ENCODE peak calls at places on chromosomes 3 and 15, in seven cellular contexts. X is heart right ventricle, I is HepG2, Z is HCT116, H is left ventricle myocardium inferior, G is prostate gland, C is A549. Q is an unnamed sample. For H3K4me1, the result is how much of the 10 kb centered on the place peaks cover.

GRCh38 chr3:128307029-128307633 is 153.8 kb downstream of the EEFSEC start:
- DNase-seq in C (no peak), X (no peak), I (peak), G (peak), H (no peak), Z (no peak), Q (no peak)

GRCh38 chr3:33901862-33902563 is 103.6 kb downstream of the PDCD6IP start:
- DNase-seq in Z (no peak), H (no peak), I (no peak), X (no peak), C (no peak), G (no peak), Q (no peak)

GRCh38 chr3:160612386-160613115 is 47.2 kb upstream of the KPNA4 start:
- DNase-seq in H (no peak), X (no peak), I (no peak), Z (no peak), C (no peak), G (no peak), Q (no peak)

GRCh38 chr15:49877871-49878511 is 241.0 kb downstream of the ATP8B4 start:
- DNase-seq in Z (no peak), C (no peak), H (no peak), X (no peak), G (no peak), I (no peak), Q (no peak)

GRCh38 chr3:142973217-142974009 is 9.9 kb upstream of the PAQR9 start:
- DNase-seq in G (no peak), Z (no peak), I (no peak), X (peak), H (peak), C (no peak), Q (no peak)

GRCh38 chr3:30741870-30742269 is 135.5 kb downstream of the TGFBR2 start:
- DNase-seq in H (no peak), G (no peak), X (no peak), C (no peak), I (no peak), Z (no peak), Q (no peak)

GRCh38 chr3:122948398-122948797 is 79.2 kb downstream of the SEMA5B start:
- DNase-seq in X (no peak), C (peak), G (no peak), H (no peak), Z (no peak), I (peak), Q (no peak)

GRCh38 chr15:65208656-65209055 is 2.6 kb downstream of the CILP start:
- DNase-seq in X (no peak), C (no peak), G (no peak), I (no peak), Z (no peak), H (no peak), Q (no peak)

GRCh38 chr3:44109997-44110396 is 131.7 kb upstream of the TOPAZ1 start:
- DNase-seq in I (no peak), H (no peak), G (no peak), X (no peak), Z (no peak), C (no peak), Q (no peak)

GRCh38 chr3:138712086-138712485 is 103.5 kb downstream of the FAIM start:
- DNase-seq in G (no peak), C (no peak), X (no peak), I (no peak), Z (no peak), H (no peak), Q (no peak)

GRCh38 chr3:11371758-11372157 is 99.6 kb downstream of the ATG7 start:
- DNase-seq in Z (no peak), I (no peak), G (no peak), X (no peak), H (no peak), C (no peak), Q (no peak)

GRCh38 chr3:59040902-59041301 is 8.9 kb downstream of the CFAP20DC start:
- DNase-seq in H (no peak), C (no peak), G (no peak), Z (no peak), X (no peak), I (no peak), Q (no peak)

GRCh38 chr3:151960956-151961580 is 87.6 kb downstream of the SUCNR1 start:
- DNase-seq in I (no peak), C (no peak), X (no peak), H (no peak), G (no peak), Z (no peak), Q (no peak)

GRCh38 chr3:187629711-187630110 is 40.5 kb downstream of the SST start:
- DNase-seq in I (no peak), H (no peak), G (no peak), C (no peak), X (no peak), Z (no peak), Q (no peak)

GRCh38 chr15:73485372-73485771 is 42.4 kb downstream of the REC114 start:
- DNase-seq in I (no peak), C (no peak), X (no peak), Z (no peak), G (no peak), H (no peak), Q (no peak)

GRCh38 chr15:43762824-43763223 is 13.9 kb downstream of the ELL3 start:
- DNase-seq in G (no peak), I (no peak), X (no peak), H (no peak), C (no peak), Z (no peak), Q (no peak)

GRCh38 chr3:101813817-101814440 is 34.9 kb downstream of the NXPE3 start:
- DNase-seq in G (no peak), X (no peak), H (no peak), Z (peak), C (peak), I (peak), Q (no peak)

GRCh38 chr3:50370594-50370993 is 11.3 kb upstream of the TMEM115 start:
- DNase-seq in X (no peak), G (no peak), I (no peak), C (peak), Z (no peak), H (no peak), Q (no peak)

GRCh38 chr15:89781055-89781454 is 4.9 kb downstream of the MESP2 start:
- DNase-seq in H (no peak), I (no peak), C (peak), X (no peak), Z (no peak), G (no peak), Q (no peak)

GRCh38 chr3:24145981-24146822 is 201.1 kb downstream of the NR1D2 start:
- DNase-seq in G (no peak), Z (no peak), H (no peak), C (peak), X (no peak), I (no peak), Q (no peak)

GRCh38 chr3:33954956-33955355 is 156.5 kb downstream of the PDCD6IP start:
- DNase-seq in H (no peak), G (no peak), I (peak), Z (no peak), C (peak), X (no peak), Q (no peak)

GRCh38 chr15:52797625-52798501 is 7.7 kb upstream of the ONECUT1 start:
- DNase-seq in Z (no peak), G (no peak), I (no peak), H (no peak), X (no peak), C (no peak), Q (no peak)

GRCh38 chr3:188284455-188285212 is 130.7 kb downstream of the LPP start:
- DNase-seq in G (no peak), H (no peak), Z (no peak), C (no peak), I (no peak), X (no peak), Q (no peak)

GRCh38 chr3:45509038-45509767 is 85.3 kb upstream of the LIMD1 start:
- DNase-seq in G (no peak), X (no peak), H (no peak), Z (peak), C (peak), I (no peak), Q (no peak)

GRCh38 chr3:18840535-18841137 is 307.7 kb upstream of the KCNH8 start:
- DNase-seq in H (no peak), X (no peak), G (no peak), Z (no peak), I (no peak), C (no peak), Q (no peak)
- H3K4me1 ChIP-seq in H (under half), X (under half), G (under half), Z (under half), I (under half), C (under half), Q (under half)

GRCh38 chr15:70101459-70102113 is 3.9 kb upstream of the TLE3 start:
- DNase-seq in Z (peak), G (peak), X (peak), H (peak), I (peak), C (peak), Q (no peak)
- H3K4me3 ChIP-seq in Z (peak), G (peak), X (peak), H (peak), I (no peak), C (peak), Q (no peak)

GRCh38 chr15:92892201-92892555 is 7.9 kb upstream of the CHD2 start:
- DNase-seq in I (no peak), C (no peak), X (no peak), H (no peak), G (no peak), Z (no peak), Q (no peak)

GRCh38 chr15:92896543-92896942 is 3.6 kb upstream of the CHD2 start:
- DNase-seq in G (no peak), I (no peak), Z (no peak), X (no peak), C (no peak), H (no peak), Q (no peak)

GRCh38 chr15:92889390-92890113 is 10.6 kb upstream of the CHD2 start:
- DNase-seq in G (no peak), Z (no peak), H (no peak), X (no peak), I (no peak), C (no peak), Q (no peak)

GRCh38 chr15:92891533-92892200 is 8.5 kb upstream of the CHD2 start:
- DNase-seq in I (no peak), G (no peak), Z (no peak), C (no peak), H (no peak), X (no peak), Q (no peak)

GRCh38 chr15:92893200-92893599 is 6.9 kb upstream of the CHD2 start:
- DNase-seq in G (no peak), I (no peak), C (no peak), H (no peak), X (no peak), Z (no peak), Q (no peak)
- H3K4me1 ChIP-seq in G (under half), I (half or more), C (half or more), H (half or more), X (under half), Z (under half), Q (under half)

GRCh38 chr15:62391565-62392262 is 226.6 kb upstream of the C2CD4B start:
- DNase-seq in Z (no peak), G (peak), C (peak), H (peak), I (peak), X (peak), Q (peak)

GRCh38 chr15:62390793-62391543 is 225.9 kb upstream of the C2CD4B start:
- DNase-seq in Z (no peak), C (peak), H (peak), G (peak), X (peak), I (peak), Q (peak)

GRCh38 chr15:62392411-62392810 is 227.3 kb upstream of the C2CD4B start:
- DNase-seq in C (peak), X (peak), I (peak), G (no peak), Z (no peak), H (peak), Q (peak)

GRCh38 chr15:62394079-62394478 is 229.0 kb upstream of the C2CD4B start:
- DNase-seq in Z (no peak), I (no peak), X (no peak), G (no peak), H (no peak), C (no peak), Q (no peak)

DNA sequence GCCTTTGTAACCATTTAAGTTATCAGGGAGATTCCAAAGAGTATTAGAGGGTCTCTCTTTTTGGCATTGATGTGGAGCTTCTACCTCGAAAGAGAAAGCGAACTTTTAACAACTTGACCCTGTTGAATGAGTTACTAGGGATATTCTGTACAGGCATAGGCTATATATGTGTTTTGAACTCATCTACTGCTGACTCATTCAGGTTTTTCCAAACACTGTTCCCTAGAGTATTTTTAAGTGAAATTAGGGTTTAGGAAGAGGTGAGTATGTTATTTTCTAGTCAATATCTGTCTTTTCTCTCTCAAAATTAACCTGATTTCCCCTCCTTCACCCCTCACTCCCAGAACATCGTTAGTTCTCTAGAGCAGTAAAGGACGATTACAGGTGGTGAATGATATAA is 228.1 kb upstream of the C2CD4B start:
- DNase-seq in G (no peak), C (no peak), Z (no peak), X (no peak), I (no peak), H (no peak), Q (no peak)
- H3K4me3 ChIP-seq in G (no peak), C (no peak), Z (no peak), X (no peak), I (no peak), H (peak), Q (peak)